ENCODE peak calls at places on chromosomes 2 and 18, in seven cellular contexts. L is HepG2, E is K562, A is GM12892, K is SK-N-SH, Z is GM12878, D is GM12891. P is an unnamed sample.

GRCh38 chr2:71609958-71610357 is 156.6 kb downstream of the DYSF start:
- DNase-seq in D (no peak), K (peak; percentile 56), E (no peak), L (no peak), A (peak; percentile 10), Z (no peak), P (no peak)

GRCh38 chr2:208112969-208113368 is 11.4 kb downstream of the CRYGD start:
- DNase-seq in L (no peak), A (no peak), D (no peak), E (no peak), Z (no peak), K (no peak), P (peak; percentile 62)

GRCh38 chr18:50582500-50582899 is 22.6 kb downstream of the MAPK4 start:
- DNase-seq in A (no peak), L (no peak), K (no peak), E (no peak), Z (no peak), D (no peak), P (no peak)

GRCh38 chr2:168194784-168195522 is 52.4 kb downstream of the STK39 start:
- DNase-seq in A (peak; percentile 14), L (no peak), D (peak; percentile 14), K (peak; percentile 44), Z (peak; percentile 28), E (no peak), P (no peak)

GRCh38 chr2:31070339-31070738 is 67.9 kb downstream of the GALNT14 start:
- DNase-seq in L (no peak), Z (no peak), D (no peak), E (no peak), K (no peak), A (no peak), P (no peak)

GRCh38 chr18:3704556-3705162 is 254.7 kb downstream of the TGIF1 start:
- DNase-seq in D (no peak), K (no peak), A (no peak), E (no peak), Z (no peak), L (no peak), P (no peak)

GRCh38 chr2:202249521-202249850 is 11.1 kb upstream of the SUMO1 start:
- DNase-seq in L (no peak), Z (no peak), A (no peak), K (no peak), D (no peak), E (no peak), P (no peak)

GRCh38 chr2:75428627-75429026 is 132.1 kb downstream of the EVA1A start:
- DNase-seq in L (no peak), A (no peak), Z (peak; percentile 48), K (no peak), D (no peak), E (no peak), P (no peak)

GRCh38 chr2:145356046-145356445 is 836.1 kb upstream of the ZEB2 start:
- DNase-seq in L (no peak), E (no peak), A (no peak), Z (no peak), K (no peak), D (no peak), P (no peak)

DNA sequence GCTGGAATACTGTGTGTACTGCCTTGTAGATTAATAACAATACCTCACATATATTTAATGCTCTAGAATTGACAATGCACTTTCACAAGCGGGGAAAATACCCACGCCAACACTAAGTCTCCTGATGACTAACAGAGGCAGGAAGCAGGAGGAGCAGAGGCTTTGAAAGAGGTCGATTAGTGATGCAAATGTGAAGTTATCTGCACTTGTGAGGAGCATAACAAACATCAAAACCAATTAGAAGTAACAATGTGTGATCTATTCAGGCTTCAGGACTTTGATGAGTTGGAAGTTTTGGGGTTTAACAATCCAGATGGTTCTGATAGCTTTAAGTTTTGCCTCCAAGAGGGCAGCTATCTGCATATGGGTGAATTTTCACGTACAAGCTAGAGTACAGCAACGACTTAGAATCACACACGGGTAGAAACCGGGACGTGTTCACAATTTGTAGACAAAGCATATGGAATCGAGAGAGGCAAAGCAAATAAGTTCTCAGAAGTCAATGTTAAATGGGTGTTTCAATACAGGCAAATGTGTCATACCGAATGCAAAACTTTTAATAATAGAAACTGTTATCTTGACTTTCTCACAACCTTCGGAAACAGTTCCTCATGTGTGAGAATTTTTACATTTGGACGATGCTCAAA is 114.5 kb downstream of the METTL8 start:
- DNase-seq in D (no peak), L (no peak), E (no peak), A (no peak), Z (peak; percentile 98), K (no peak), P (no peak)
- TF ChIP-seq TAF1 in D (no peak), L (no peak), E (no peak), A (no peak), Z (no peak), K (no peak), P (peak; percentile 25)

GRCh38 chr2:36670881-36671595 is 25.5 kb upstream of the VIT start:
- DNase-seq in E (no peak), Z (no peak), L (no peak), A (no peak), K (no peak), D (no peak), P (no peak)
- TF ChIP-seq TAF1 in E (no peak), Z (no peak), L (no peak), A (no peak), K (no peak), D (no peak), P (no peak)

GRCh38 chr2:52821631-52822030 is 946.0 kb upstream of the CHAC2 start:
- DNase-seq in K (no peak), L (no peak), D (no peak), A (no peak), Z (no peak), E (no peak), P (no peak)
- TF ChIP-seq TAF1 in K (no peak), L (no peak), D (no peak), A (no peak), Z (no peak), E (no peak), P (no peak)

DNA sequence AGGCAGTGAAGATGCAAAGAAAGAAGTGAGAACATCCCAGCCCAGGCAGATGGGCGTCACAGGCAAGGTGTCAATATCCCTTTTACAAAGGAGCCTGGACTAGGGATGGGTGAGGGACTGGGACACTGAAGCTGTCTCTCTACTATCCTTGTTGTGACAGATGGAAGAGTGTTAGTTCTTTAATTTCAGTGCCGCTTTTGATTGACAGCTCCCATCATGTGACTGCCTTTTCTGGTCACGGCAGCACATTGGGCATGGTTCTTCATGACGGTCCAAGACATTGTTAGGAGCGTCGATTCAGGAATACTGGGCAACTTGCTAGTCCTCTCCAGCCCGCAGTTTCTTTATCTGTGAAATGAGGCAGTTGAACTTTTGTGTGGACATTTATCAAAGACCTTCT is 42.4 kb upstream of the KIF5C start:
- DNase-seq in K (no peak), E (no peak), Z (no peak), L (no peak), A (no peak), D (no peak), P (no peak)
- TF ChIP-seq TAF1 in K (no peak), E (no peak), Z (no peak), L (no peak), A (no peak), D (no peak), P (no peak)